ENCODE peak calls at places on chromosomes 7 and 10, in nine cellular contexts. K is HCT116, W is fibroblast of lung, I is A549, T is dorsolateral prefrontal cortex, M is colonic mucosa, V is choroid plexus epithelial cell, S is psoas muscle, G is endodermal cell. F is an unnamed sample.

GRCh38 chr10:15370741-15371701 is at the start of gene FAM171A1:
- DNase-seq in K (no peak), W (peak; percentile 51), I (peak; percentile 68), T (peak; percentile 63), M (peak; percentile 72), V (peak; percentile 43), S (peak; percentile 64), G (peak; percentile 87), F (peak; percentile 18)

GRCh38 chr10:28910960-28911359 is 233.6 kb downstream of the BAMBI start:
- DNase-seq in K (no peak), W (peak; percentile 43), I (no peak), T (no peak), M (no peak), V (peak; percentile 34), S (no peak), G (no peak), F (peak; percentile 50)

GRCh38 chr10:123879596-123880257 is 11.9 kb downstream of the CPXM2 start:
- DNase-seq in K (no peak), W (no peak), I (no peak), T (no peak), M (no peak), V (no peak), S (peak; percentile 23), G (no peak), F (no peak)

GRCh38 chr10:65342226-65342625 is 1583.6 kb upstream of the LRRTM3 start:
- DNase-seq in K (no peak), W (no peak), I (no peak), T (no peak), M (no peak), V (no peak), S (no peak), G (no peak), F (no peak)

GRCh38 chr10:16809074-16809718 is 8.0 kb downstream of the RSU1 start:
- DNase-seq in K (peak; percentile 31), W (peak; percentile 42), I (no peak), T (peak; percentile 35), M (peak; percentile 38), V (peak; percentile 79), S (no peak), G (peak; percentile 87), F (peak; percentile 53)

GRCh38 chr7:80060218-80060806 is 74.3 kb upstream of the GNAI1 start:
- DNase-seq in K (peak; percentile 63), W (peak; percentile 88), I (peak; percentile 17), T (no peak), M (no peak), V (peak; percentile 89), S (no peak), G (no peak), F (peak; percentile 77)

GRCh38 chr7:114426824-114427223 is 12.2 kb downstream of the FOXP2 start:
- DNase-seq in K (peak; percentile 7), W (peak; percentile 58), I (no peak), T (no peak), M (no peak), V (peak; percentile 72), S (no peak), G (no peak), F (peak; percentile 40)

GRCh38 chr10:132891313-132891712 is 51.1 kb downstream of the CFAP46 start:
- DNase-seq in K (no peak), W (no peak), I (no peak), T (no peak), M (no peak), V (no peak), S (no peak), G (no peak), F (no peak)

GRCh38 chr10:127944256-127944655 is 37.4 kb downstream of the PTPRE start:
- DNase-seq in K (no peak), W (no peak), I (no peak), T (no peak), M (no peak), V (no peak), S (no peak), G (no peak), F (no peak)

GRCh38 chr10:109393425-109393824 is 529.9 kb downstream of the XPNPEP1 start:
- DNase-seq in K (no peak), W (no peak), I (no peak), T (no peak), M (no peak), V (no peak), S (no peak), G (peak; percentile 89), F (no peak)

GRCh38 chr7:108057951-108058391 is 55.0 kb upstream of the LAMB1 start:
- DNase-seq in K (no peak), W (peak; percentile 51), I (no peak), T (no peak), M (no peak), V (no peak), S (no peak), G (no peak), F (no peak)

GRCh38 chr10:6592080-6592479 is 12.0 kb upstream of the PRKCQ start:
- DNase-seq in K (no peak), W (no peak), I (no peak), T (no peak), M (no peak), V (no peak), S (no peak), G (no peak), F (no peak)

GRCh38 chr7:157856873-157857577 is 520.2 kb downstream of the DNAJB6 start:
- DNase-seq in K (no peak), W (no peak), I (no peak), T (no peak), M (no peak), V (no peak), S (peak; percentile 36), G (no peak), F (no peak)

GRCh38 chr7:128266891-128267839 is 26.1 kb downstream of the LEP start:
- DNase-seq in K (no peak), W (peak; percentile 61), I (no peak), T (peak; percentile 67), M (peak; percentile 56), V (peak; percentile 62), S (peak; percentile 73), G (peak; percentile 89), F (peak; percentile 59)

GRCh38 chr10:112955736-112956421 is 5.8 kb downstream of the TCF7L2 start:
- DNase-seq in K (no peak), W (peak; percentile 86), I (no peak), T (no peak), M (peak; percentile 44), V (peak; percentile 65), S (no peak), G (no peak), F (peak; percentile 94)

GRCh38 chr7:3924277-3924676 is 623.2 kb downstream of the SDK1 start:
- DNase-seq in K (no peak), W (no peak), I (no peak), T (no peak), M (no peak), V (no peak), S (no peak), G (no peak), F (no peak)

GRCh38 chr10:78937800-78938694 is 130.7 kb upstream of the ZMIZ1 start:
- DNase-seq in K (no peak), W (no peak), I (peak; percentile 47), T (no peak), M (no peak), V (no peak), S (no peak), G (peak; percentile 79), F (no peak)

GRCh38 chr7:73577627-73578341 is 595 bp downstream of the TBL2 start:
- DNase-seq in K (no peak), W (no peak), I (no peak), T (no peak), M (peak; percentile 43), V (peak; percentile 35), S (peak; percentile 48), G (no peak), F (no peak)

GRCh38 chr10:3455385-3456334 is 283.1 kb upstream of the PITRM1 start:
- DNase-seq in K (no peak), W (no peak), I (no peak), T (no peak), M (peak; percentile 17), V (peak; percentile 72), S (no peak), G (peak; percentile 27), F (no peak)

GRCh38 chr10:33570495-33570894 is 236.0 kb upstream of the NRP1 start:
- DNase-seq in K (no peak), W (no peak), I (no peak), T (no peak), M (no peak), V (no peak), S (no peak), G (no peak), F (no peak)

GRCh38 chr10:22436893-22437619 is 91.8 kb downstream of the SPAG6 start:
- DNase-seq in K (peak; percentile 92), W (peak; percentile 95), I (no peak), T (peak; percentile 87), M (peak; percentile 88), V (peak; percentile 97), S (peak; percentile 94), G (peak; percentile 95), F (peak; percentile 89)
- TF ChIP-seq CTCF in K (no peak), W (no peak), I (no peak), T (peak; percentile 48), M (no peak), V (peak; percentile 6), S (no peak), G (no peak), F (no peak)

DNA sequence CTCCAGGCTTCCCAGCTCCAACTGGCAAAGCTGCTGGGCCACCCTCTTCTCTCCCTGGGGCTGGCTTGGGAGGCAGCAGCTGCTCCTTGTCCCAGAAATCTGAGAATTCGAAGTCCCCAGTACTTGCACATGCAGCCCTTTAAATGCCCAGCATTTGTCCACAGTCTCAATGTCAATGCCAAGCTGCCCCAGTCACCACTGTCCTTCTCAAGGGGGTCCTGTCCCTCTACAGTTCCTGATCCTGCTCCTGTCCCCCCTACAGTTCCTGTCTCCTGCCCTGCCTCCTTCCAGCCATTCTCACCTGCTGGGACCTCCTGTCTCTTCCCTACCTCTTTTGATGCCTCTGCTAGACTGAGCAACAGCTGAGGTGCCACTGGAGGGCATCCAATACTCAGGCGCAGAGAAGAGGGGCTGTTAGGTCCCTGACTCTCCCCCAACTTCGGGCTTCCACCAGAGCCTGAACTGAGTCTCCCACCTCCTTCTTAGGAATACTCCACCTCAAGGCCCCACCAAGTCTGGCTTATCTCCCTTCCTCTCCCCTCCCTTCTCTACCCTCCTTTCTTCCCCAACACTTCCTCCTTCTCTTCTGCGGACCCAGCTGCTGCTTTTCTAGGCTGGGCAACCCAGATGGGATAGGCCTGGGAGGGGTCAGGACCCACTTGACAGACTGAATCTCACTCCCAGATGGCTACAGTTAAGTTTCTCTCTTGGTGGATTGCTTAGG is 4.7 kb upstream of the HOXA11 start:
- DNase-seq in K (no peak), W (no peak), I (no peak), T (no peak), M (no peak), V (no peak), S (peak; percentile 33), G (peak; percentile 54), F (no peak)
- H3K4me3 ChIP-seq in K (no peak overlapping the region), W (no peak overlapping the region), I (no peak overlapping the region), T (no peak overlapping the region), M (peak overlapping the region; percentile 29), V (no peak overlapping the region), S (no peak overlapping the region), G (no peak overlapping the region), F (no peak overlapping the region)

GRCh38 chr10:70964281-70964680 is 75.9 kb upstream of the PCBD1 start:
- DNase-seq in K (no peak), W (no peak), I (no peak), T (no peak), M (no peak), V (no peak), S (no peak), G (no peak), F (no peak)
- TF ChIP-seq CTCF in K (no peak), W (no peak), I (no peak), T (no peak), M (no peak), V (no peak), S (no peak), G (no peak), F (no peak)

GRCh38 chr7:147276783-147277370 is 1160.3 kb downstream of the CNTNAP2 start:
- DNase-seq in K (no peak), W (no peak), I (no peak), T (no peak), M (no peak), V (no peak), S (no peak), G (no peak), F (no peak)
- H3K4me3 ChIP-seq in K (no peak overlapping the region), W (no peak overlapping the region), I (no peak overlapping the region), T (no peak overlapping the region), M (no peak overlapping the region), V (no peak overlapping the region), S (no peak overlapping the region), G (no peak overlapping the region), F (no peak overlapping the region)